ENCODE peak calls at places on chromosomes 4 and X, in six cellular contexts. I is activated gamma-delta T cell treated with Interleukin-2 at 50 U/mL for 16 hours, Y is Right ventricle myocardium superior, A is mesendoderm, D is T-cell, C is ACHN. H is an unnamed sample.

GRCh38 chr4:164571593-164572385 is 182.1 kb upstream of the SMIM31 start:
- DNase-seq in I (no peak), Y (no peak), A (peak), D (no peak), C (peak), H (no peak)

GRCh38 chr4:72094054-72094780 is 62.4 kb downstream of the NPFFR2 start:
- DNase-seq in I (no peak), Y (no peak), A (peak), D (no peak), C (no peak), H (no peak)

GRCh38 chr4:169070895-169071218 is 60.8 kb upstream of the CBR4 start:
- DNase-seq in I (no peak), Y (no peak), A (peak), D (no peak), C (no peak), H (no peak)

GRCh38 chr4:86626066-86626465 is 32.0 kb downstream of the PTPN13 start:
- DNase-seq in I (no peak), Y (no peak), A (no peak), D (no peak), C (no peak), H (no peak)

GRCh38 chr4:71571346-71571745 is 212.5 kb downstream of the GC start:
- DNase-seq in I (no peak), Y (no peak), A (no peak), D (no peak), C (no peak), H (no peak)

GRCh38 chr4:107896158-107896645 is 35.1 kb upstream of the CYP2U1 start:
- DNase-seq in I (no peak), Y (no peak), A (no peak), D (no peak), C (peak), H (no peak)

GRCh38 chrX:133654801-133655200 is 239.5 kb upstream of the GPC4 start:
- DNase-seq in I (no peak), Y (no peak), A (no peak), D (no peak), C (no peak), H (no peak)

GRCh38 chr4:7383251-7383650 is 51.5 kb downstream of the PSAPL1 start:
- DNase-seq in I (no peak), Y (no peak), A (no peak), D (no peak), C (no peak), H (no peak)

GRCh38 chr4:17058506-17058905 is 160.1 kb upstream of the LDB2 start:
- DNase-seq in I (no peak), Y (peak), A (no peak), D (no peak), C (no peak), H (no peak)

GRCh38 chr4:14726441-14727405 is 275.6 kb upstream of the CPEB2 start:
- DNase-seq in I (no peak), Y (no peak), A (peak), D (no peak), C (no peak), H (no peak)

GRCh38 chr4:114034189-114034588 is 54.7 kb upstream of the ARSJ start:
- DNase-seq in I (no peak), Y (no peak), A (no peak), D (no peak), C (no peak), H (no peak)

GRCh38 chr4:44425614-44426208 is 22.9 kb downstream of the KCTD8 start:
- DNase-seq in I (no peak), Y (no peak), A (peak), D (no peak), C (peak), H (no peak)

GRCh38 chrX:153628129-153628528 is 18.9 kb upstream of the DUSP9 start:
- DNase-seq in I (no peak), Y (no peak), A (no peak), D (no peak), C (no peak), H (no peak)

GRCh38 chr4:2093265-2093664 is 34.1 kb downstream of the NAT8L start:
- DNase-seq in I (no peak), Y (no peak), A (no peak), D (no peak), C (no peak), H (no peak)